ENCODE peak calls at places on chromosomes 5 and 9, in nine cellular contexts. X is stimulated activated CD4-positive, alpha-beta T cell treated with anti-CD3 and anti-CD28 coated beads, Interleukin-15, amount 100 ng/mL, for 1 hour; K is activated T-cell treated with anti-CD3 and anti-CD28 coated beads for 48 hours; Y is iPS-NIHi11; U is HT-29; D is HTR-8/SVneo; B is stimulated activated CD8-positive, alpha-beta memory T cell treated with anti-CD3 and anti-CD28 coated beads, Interleukin-2, amount 100 ng/mL, for 1 hour; Q is fibroblast of the aortic adventitia; H is T-helper 1 cell. F is an unnamed sample.

GRCh38 chr9:121510766-121511555 is 11.3 kb upstream of the GGTA1 start:
- DNase-seq in X (no peak), K (no peak), Y (no peak), U (no peak), D (no peak), B (no peak), Q (no peak), H (no peak), F (no peak)

GRCh38 chr5:95808686-95809413 is 13.7 kb downstream of the GLRX start:
- DNase-seq in X (peak; percentile 48), K (peak; percentile 57), Y (no peak), U (no peak), D (no peak), B (peak; percentile 50), Q (peak; percentile 90), H (peak; percentile 74), F (peak; percentile 10)

GRCh38 chr5:56278267-56278826 is 45.2 kb upstream of the ANKRD55 start:
- DNase-seq in X (no peak), K (no peak), Y (no peak), U (no peak), D (peak; percentile 71), B (no peak), Q (peak; percentile 14), H (no peak), F (no peak)

GRCh38 chr9:128627127-128627715 is 29.4 kb downstream of the DYNC2I2 start:
- DNase-seq in X (no peak), K (no peak), Y (no peak), U (no peak), D (no peak), B (no peak), Q (no peak), H (no peak), F (no peak)

GRCh38 chr5:149172709-149173505 is 31.6 kb downstream of the ABLIM3 start:
- DNase-seq in X (no peak), K (no peak), Y (no peak), U (no peak), D (no peak), B (no peak), Q (no peak), H (no peak), F (no peak)

GRCh38 chr9:133930046-133931015 is 61.8 kb downstream of the VAV2 start:
- DNase-seq in X (no peak), K (no peak), Y (no peak), U (no peak), D (no peak), B (no peak), Q (no peak), H (no peak), F (no peak)

GRCh38 chr9:121975801-121976277 is 117.3 kb downstream of the TTLL11 start:
- DNase-seq in X (no peak), K (no peak), Y (no peak), U (peak; percentile 49), D (no peak), B (no peak), Q (no peak), H (no peak), F (no peak)

GRCh38 chr9:21455320-21455719 is 15.1 kb downstream of the IFNA1 start:
- DNase-seq in X (no peak), K (no peak), Y (peak; percentile 45), U (peak; percentile 59), D (peak; percentile 7), B (no peak), Q (peak; percentile 47), H (no peak), F (no peak)

GRCh38 chr5:14105717-14106435 is 37.3 kb upstream of the TRIO start:
- DNase-seq in X (no peak), K (no peak), Y (no peak), U (peak; percentile 26), D (peak; percentile 92), B (no peak), Q (peak; percentile 77), H (no peak), F (no peak)

GRCh38 chr5:134436523-134437339 is 25.1 kb upstream of the CDKN2AIPNL start:
- DNase-seq in X (peak; percentile 4), K (peak; percentile 48), Y (no peak), U (peak; percentile 94), D (peak; percentile 62), B (peak; percentile 15), Q (peak; percentile 86), H (peak; percentile 21), F (peak; percentile 71)

GRCh38 chr5:101431201-101431600 is 528.1 kb upstream of the ST8SIA4 start:
- DNase-seq in X (no peak), K (no peak), Y (no peak), U (no peak), D (no peak), B (no peak), Q (no peak), H (no peak), F (no peak)

GRCh38 chr9:117343416-117343815 is 71.4 kb downstream of the ASTN2 start:
- DNase-seq in X (no peak), K (no peak), Y (no peak), U (no peak), D (no peak), B (no peak), Q (no peak), H (no peak), F (no peak)

GRCh38 chr5:39412995-39413394 is 11.8 kb downstream of the DAB2 start:
- DNase-seq in X (no peak), K (no peak), Y (no peak), U (no peak), D (no peak), B (no peak), Q (peak; percentile 3), H (no peak), F (no peak)

GRCh38 chr5:73812962-73813588 is 187.1 kb downstream of the ARHGEF28 start:
- DNase-seq in X (no peak), K (no peak), Y (no peak), U (peak; percentile 88), D (no peak), B (no peak), Q (no peak), H (no peak), F (no peak)

GRCh38 chr5:94832685-94833084 is 214.2 kb downstream of the SLF1 start:
- DNase-seq in X (no peak), K (no peak), Y (no peak), U (no peak), D (no peak), B (no peak), Q (no peak), H (no peak), F (no peak)

GRCh38 chr9:77212801-77213200 is 35.5 kb downstream of the VPS13A start:
- DNase-seq in X (no peak), K (no peak), Y (no peak), U (peak; percentile 18), D (no peak), B (no peak), Q (no peak), H (no peak), F (no peak)

GRCh38 chr5:69364850-69365249 is 4.5 kb downstream of the AK6 start:
- DNase-seq in X (no peak), K (no peak), Y (no peak), U (no peak), D (no peak), B (no peak), Q (no peak), H (no peak), F (no peak)

GRCh38 chr5:133244242-133244641 is 192.4 kb downstream of the HSPA4 start:
- DNase-seq in X (no peak), K (no peak), Y (no peak), U (no peak), D (no peak), B (no peak), Q (no peak), H (no peak), F (no peak)

GRCh38 chr5:164799391-164799790 is 1294.0 kb downstream of the MAT2B start:
- DNase-seq in X (no peak), K (no peak), Y (no peak), U (no peak), D (no peak), B (no peak), Q (no peak), H (no peak), F (no peak)

GRCh38 chr5:39783756-39784421 is 359.1 kb upstream of the DAB2 start:
- DNase-seq in X (no peak), K (no peak), Y (no peak), U (no peak), D (no peak), B (no peak), Q (peak; percentile 39), H (no peak), F (no peak)

GRCh38 chr9:111096051-111096450 is 57.8 kb upstream of the LPAR1 start:
- DNase-seq in X (no peak), K (no peak), Y (no peak), U (no peak), D (no peak), B (no peak), Q (no peak), H (no peak), F (no peak)

GRCh38 chr5:170293273-170293672 is 4.3 kb downstream of the LCP2 start:
- DNase-seq in X (no peak), K (peak; percentile 45), Y (no peak), U (no peak), D (no peak), B (no peak), Q (no peak), H (no peak), F (no peak)

GRCh38 chr5:69295088-69295754 is 37.4 kb downstream of the CCDC125 start:
- DNase-seq in X (no peak), K (no peak), Y (no peak), U (no peak), D (peak; percentile 41), B (no peak), Q (peak; percentile 57), H (no peak), F (no peak)

F was measured in GOT3.